ENCODE peak calls at places on chromosomes 11 and 22, in ten cellular contexts. B, Y, K, A, F, Q, D, E, R and I are unnamed samples.

GRCh38 chr11:104534268-104534667 is 364.0 kb downstream of the CASP12 start:
- DNase-seq in R (peak), E (no peak), F (no peak), Q (no peak), Y (peak), D (no peak), A (no peak), K (no peak), B (no peak), I (no peak)

GRCh38 chr11:24755260-24755839 is 258.5 kb downstream of the LUZP2 start:
- DNase-seq in A (no peak), E (no peak), K (no peak), Q (no peak), Y (no peak), D (no peak), R (no peak), F (no peak), B (no peak), I (no peak)

GRCh38 chr11:115439385-115439784 is 64.8 kb downstream of the CADM1 start:
- DNase-seq in R (no peak), D (no peak), E (no peak), K (no peak), Y (no peak), F (no peak), Q (no peak), A (no peak), B (no peak), I (no peak)

GRCh38 chr11:134388590-134388989 is 23.5 kb downstream of the B3GAT1 start:
- DNase-seq in Y (no peak), D (no peak), K (no peak), R (no peak), A (no peak), F (no peak), Q (no peak), B (no peak), E (no peak), I (no peak)

GRCh38 chr11:123122341-123122740 is 60.4 kb upstream of the HSPA8 start:
- DNase-seq in K (no peak), B (no peak), Y (peak), E (no peak), A (no peak), Q (no peak), R (no peak), D (no peak), F (no peak), I (no peak)

GRCh38 chr22:19126309-19126666 is 4.1 kb upstream of the DGCR2 start:
- DNase-seq in A (no peak), R (no peak), E (no peak), Q (no peak), K (no peak), D (no peak), Y (no peak), F (no peak), B (peak), I (no peak)

GRCh38 chr11:11732116-11732515 is 109.7 kb upstream of the USP47 start:
- DNase-seq in D (no peak), K (no peak), F (no peak), E (no peak), A (no peak), Y (peak), B (no peak), Q (no peak), R (no peak), I (no peak)

GRCh38 chr11:14499178-14499559 is 442 bp downstream of the COPB1 start:
- DNase-seq in E (peak), A (peak), R (peak), B (peak), Y (no peak), Q (no peak), D (no peak), K (peak), F (peak), I (no peak)

GRCh38 chr11:64204464-64204989 is 2.0 kb upstream of the FERMT3 start:
- DNase-seq in K (peak), B (peak), R (peak), E (peak), F (peak), Q (peak), A (peak), D (peak), Y (peak), I (peak)

GRCh38 chr11:44727114-44727372 is 281 bp downstream of the TSPAN18 start:
- DNase-seq in A (no peak), R (no peak), Y (no peak), K (peak), E (no peak), D (no peak), B (no peak), Q (no peak), F (no peak), I (peak)

GRCh38 chr11:79486239-79486984 is 45.6 kb upstream of the TENM4 start:
- DNase-seq in B (no peak), A (no peak), D (no peak), R (no peak), Y (no peak), F (no peak), Q (no peak), K (no peak), E (no peak), I (no peak)

GRCh38 chr11:85809191-85809590 is 1.8 kb downstream of the SYTL2 start:
- DNase-seq in R (no peak), B (no peak), Y (no peak), E (peak), F (no peak), D (no peak), A (no peak), Q (peak), K (no peak), I (peak)

GRCh38 chr11:100890779-100891178 is 203.7 kb downstream of the ARHGAP42 start:
- DNase-seq in Q (no peak), B (no peak), D (no peak), R (no peak), Y (peak), A (no peak), K (no peak), F (no peak), E (no peak), I (no peak)

GRCh38 chr11:59380263-59381059 is 21.8 kb downstream of the OR5AN1 start:
- DNase-seq in Y (no peak), A (no peak), K (no peak), R (no peak), D (no peak), Q (no peak), E (no peak), B (no peak), F (no peak), I (no peak)

GRCh38 chr11:62909107-62909894 is 11.9 kb downstream of the CHRM1 start:
- DNase-seq in A (peak), F (peak), B (peak), Y (peak), E (peak), K (no peak), Q (no peak), R (peak), D (peak), I (no peak)

GRCh38 chr22:42283288-42284229 is 13.1 kb upstream of the TCF20 start:
- DNase-seq in Q (peak), F (no peak), R (no peak), Y (no peak), E (peak), D (peak), K (peak), A (peak), B (peak), I (peak)

GRCh38 chr11:65110354-65110861 is 1.3 kb upstream of the TM7SF2 start:
- DNase-seq in R (peak), Y (peak), F (peak), Q (peak), K (peak), B (peak), E (peak), D (peak), A (peak), I (peak)

GRCh38 chr11:86802601-86803051 is 2.3 kb downstream of the PRSS23 start:
- DNase-seq in D (no peak), Y (no peak), K (no peak), E (no peak), R (peak), B (no peak), F (no peak), Q (no peak), A (no peak), I (no peak)

GRCh38 chr11:34266987-34267386 is 90.8 kb downstream of the ABTB2 start:
- DNase-seq in D (no peak), K (no peak), B (no peak), Q (no peak), F (no peak), A (peak), E (no peak), Y (no peak), R (no peak), I (no peak)

GRCh38 chr11:8838248-8838647 is 72.7 kb upstream of the AKIP1 start:
- DNase-seq in A (no peak), R (no peak), F (no peak), E (no peak), Q (no peak), Y (peak), B (no peak), D (no peak), K (no peak), I (no peak)

GRCh38 chr11:130426223-130427048 is 2.0 kb downstream of the ADAMTS8 start:
- DNase-seq in Y (no peak), E (no peak), B (peak), Q (no peak), R (no peak), D (no peak), F (peak), K (no peak), A (no peak), I (no peak)

GRCh38 chr11:1152316-1153104 is 5.2 kb upstream of the MUC5AC start:
- DNase-seq in F (no peak), E (no peak), D (no peak), Q (no peak), K (peak), R (no peak), B (no peak), Y (peak), A (no peak), I (no peak)

GRCh38 chr11:112540261-112540660 is 279.6 kb upstream of the PLET1 start:
- DNase-seq in K (no peak), R (no peak), F (no peak), B (no peak), Y (no peak), E (no peak), A (no peak), D (no peak), Q (no peak), I (no peak)

GRCh38 chr22:38792833-38793232 is 1.1 kb downstream of the DNAL4 start:
- DNase-seq in A (no peak), E (no peak), Y (peak), K (no peak), D (no peak), Q (no peak), F (no peak), B (no peak), R (no peak), I (no peak)

GRCh38 chr22:49257551-49257951 is 570.1 kb downstream of the BRD1 start:
- DNase-seq in R (no peak), A (no peak), Y (no peak), K (no peak), E (peak), F (no peak), D (no peak), Q (no peak), B (no peak), I (no peak)

GRCh38 chr22:19149047-19149883 is 827 bp downstream of the GSC2 start:
- DNase-seq in K (peak), Q (peak), B (no peak), R (no peak), F (no peak), A (no peak), Y (no peak), D (no peak), E (no peak), I (no peak)

GRCh38 chr11:128473631-128474030 is 113.7 kb downstream of the ETS1 start:
- DNase-seq in Q (peak), Y (no peak), R (no peak), K (no peak), F (no peak), E (no peak), A (no peak), B (no peak), D (no peak), I (no peak)

GRCh38 chr11:107799245-107799859 is 59.2 kb downstream of the SLC35F2 start:
- DNase-seq in F (peak), D (peak), K (peak), Q (peak), R (peak), A (peak), Y (peak), E (peak), B (peak), I (peak)

GRCh38 chr22:49112176-49112575 is 715.5 kb downstream of the BRD1 start:
- DNase-seq in Q (no peak), A (no peak), D (no peak), E (no peak), K (no peak), F (no peak), B (no peak), Y (no peak), R (no peak), I (no peak)

DNA sequence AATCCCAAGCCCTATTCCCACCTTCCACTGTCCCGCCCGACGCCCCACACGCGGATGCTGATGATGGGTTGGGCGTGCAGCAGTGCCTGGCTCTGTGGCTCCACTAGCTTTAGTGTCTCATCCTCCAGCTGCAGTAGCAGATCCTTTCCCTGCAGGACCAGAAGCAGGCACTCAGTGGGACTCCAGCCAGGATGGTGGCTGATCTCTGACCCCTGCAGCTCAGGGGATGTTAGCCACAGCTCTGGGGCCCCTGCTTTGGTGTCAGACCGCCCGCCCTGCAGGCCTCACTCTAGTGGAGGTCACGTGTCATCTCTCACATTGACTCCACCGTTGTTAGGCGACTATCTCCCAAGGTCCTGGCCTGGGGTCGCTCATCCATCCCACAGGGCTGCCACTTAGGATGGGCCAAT is 11.8 kb downstream of the SMPD1 start:
- DNase-seq in B (no peak), R (no peak), Q (no peak), F (no peak), E (no peak), Y (no peak), K (no peak), A (no peak), D (no peak), I (peak)
- H3K27ac ChIP-seq in B (no peak), R (no peak), Q (peak), F (no peak), E (no peak), Y (no peak), K (peak), A (no peak), D (no peak), I (peak)

GRCh38 chr22:45731041-45731797 is 59.6 kb downstream of the ATXN10 start:
- DNase-seq in Q (no peak), K (no peak), A (no peak), R (no peak), Y (peak), B (no peak), F (no peak), E (no peak), D (no peak), I (no peak)
- H3K27ac ChIP-seq in Q (no peak), K (no peak), A (no peak), R (no peak), Y (peak), B (no peak), F (no peak), E (no peak), D (no peak), I (no peak)

GRCh38 chr11:75152090-75152489 is 1.2 kb downstream of the SLCO2B1 start:
- DNase-seq in F (no peak), A (no peak), Y (no peak), Q (no peak), K (no peak), R (no peak), B (no peak), E (peak), D (no peak), I (no peak)

GRCh38 chr11:75155570-75156422 is 4.9 kb downstream of the SLCO2B1 start:
- DNase-seq in F (no peak), E (peak), A (no peak), Q (no peak), B (no peak), K (no peak), R (no peak), Y (peak), D (no peak), I (no peak)

GRCh38 chr11:75152651-75153553 is 2.0 kb downstream of the SLCO2B1 start:
- DNase-seq in F (no peak), K (no peak), A (peak), R (no peak), E (no peak), Q (no peak), D (no peak), Y (no peak), B (no peak), I (no peak)

GRCh38 chr11:75158241-75158640 is 7.3 kb downstream of the SLCO2B1 start:
- DNase-seq in E (no peak), B (no peak), R (no peak), K (no peak), F (no peak), Q (no peak), Y (no peak), D (no peak), A (no peak), I (no peak)

DNA sequence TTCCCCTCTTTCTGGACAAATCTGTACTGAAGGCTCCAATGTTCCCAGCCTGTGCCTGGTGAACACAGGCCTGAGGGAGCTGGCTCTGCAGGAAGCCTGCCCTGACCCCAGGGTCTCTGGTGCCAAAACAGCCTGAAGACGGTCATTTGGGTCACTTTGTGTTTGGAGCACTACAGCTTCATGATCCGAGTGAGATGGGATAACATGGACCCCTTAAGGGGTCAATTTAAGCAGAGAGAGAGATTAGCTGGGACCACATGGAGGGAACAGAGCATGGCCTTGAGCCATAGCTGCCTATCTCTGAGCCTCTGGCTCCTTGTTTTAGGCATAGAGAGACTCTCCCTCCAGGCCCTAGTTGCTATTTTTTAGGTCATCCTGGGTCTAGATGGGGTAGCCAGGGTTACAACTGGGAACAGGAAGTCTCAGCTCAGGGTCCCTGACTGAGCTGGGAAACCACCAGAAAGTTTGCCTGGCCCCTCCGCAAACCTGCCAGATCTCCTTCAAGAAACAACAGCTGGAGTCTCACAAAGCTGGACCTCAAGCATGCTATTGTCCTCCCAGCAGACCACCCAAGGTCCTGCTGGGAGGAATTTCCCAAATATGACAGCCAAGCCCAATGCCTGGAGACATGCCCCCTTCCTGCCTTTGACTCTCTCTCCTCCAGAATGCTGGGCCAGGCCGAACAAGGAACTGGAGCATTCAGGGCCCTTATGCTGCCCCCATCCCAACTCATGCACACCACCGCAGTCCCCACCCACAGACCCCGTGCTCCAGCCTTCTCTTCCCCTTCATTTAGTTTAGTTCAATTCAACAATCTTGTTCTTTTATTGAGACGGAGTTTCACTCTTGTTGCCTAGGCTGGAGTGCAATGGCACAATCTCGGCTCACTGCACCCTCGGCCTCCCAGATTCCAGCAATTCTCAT is 4.0 kb downstream of the SLCO2B1 start:
- DNase-seq in F (peak), R (no peak), D (no peak), Q (no peak), K (no peak), Y (no peak), A (peak), E (peak), B (no peak), I (no peak)
- H3K27ac ChIP-seq in F (peak), R (no peak), D (no peak), Q (no peak), K (peak), Y (no peak), A (no peak), E (peak), B (no peak), I (no peak)

GRCh38 chr11:120219157-120219934 is 8.5 kb downstream of the OAF start:
- DNase-seq in F (peak), K (no peak), R (no peak), D (no peak), B (no peak), Q (no peak), A (no peak), Y (no peak), E (no peak), I (no peak)

GRCh38 chr11:120217941-120218694 is 7.3 kb downstream of the OAF start:
- DNase-seq in Q (no peak), E (no peak), A (no peak), Y (no peak), D (no peak), R (no peak), B (no peak), F (no peak), K (no peak), I (no peak)

GRCh38 chr11:120219935-120220746 is 9.3 kb downstream of the OAF start:
- DNase-seq in D (no peak), Q (no peak), A (no peak), R (no peak), F (no peak), E (no peak), K (no peak), B (no peak), Y (no peak), I (no peak)

GRCh38 chr11:120217526-120217925 is 6.7 kb downstream of the OAF start:
- DNase-seq in Y (no peak), Q (no peak), F (no peak), R (no peak), B (no peak), D (no peak), E (no peak), K (no peak), A (no peak), I (no peak)

GRCh38 chr11:120218695-120219033 is 7.8 kb downstream of the OAF start:
- DNase-seq in K (no peak), R (no peak), F (no peak), A (no peak), Q (no peak), E (no peak), D (no peak), Y (no peak), B (no peak), I (no peak)
- H3K27ac ChIP-seq in K (peak), R (no peak), F (peak), A (no peak), Q (no peak), E (no peak), D (no peak), Y (no peak), B (no peak), I (no peak)

GRCh38 chr11:47394322-47395224 is 13.8 kb upstream of the SLC39A13 start:
- DNase-seq in Y (peak), R (no peak), Q (peak), A (peak), K (peak), E (no peak), F (peak), D (no peak), B (peak), I (peak)
- H3K27ac ChIP-seq in Y (peak), R (no peak), Q (peak), A (no peak), K (peak), E (no peak), F (peak), D (no peak), B (peak), I (peak)

DNA sequence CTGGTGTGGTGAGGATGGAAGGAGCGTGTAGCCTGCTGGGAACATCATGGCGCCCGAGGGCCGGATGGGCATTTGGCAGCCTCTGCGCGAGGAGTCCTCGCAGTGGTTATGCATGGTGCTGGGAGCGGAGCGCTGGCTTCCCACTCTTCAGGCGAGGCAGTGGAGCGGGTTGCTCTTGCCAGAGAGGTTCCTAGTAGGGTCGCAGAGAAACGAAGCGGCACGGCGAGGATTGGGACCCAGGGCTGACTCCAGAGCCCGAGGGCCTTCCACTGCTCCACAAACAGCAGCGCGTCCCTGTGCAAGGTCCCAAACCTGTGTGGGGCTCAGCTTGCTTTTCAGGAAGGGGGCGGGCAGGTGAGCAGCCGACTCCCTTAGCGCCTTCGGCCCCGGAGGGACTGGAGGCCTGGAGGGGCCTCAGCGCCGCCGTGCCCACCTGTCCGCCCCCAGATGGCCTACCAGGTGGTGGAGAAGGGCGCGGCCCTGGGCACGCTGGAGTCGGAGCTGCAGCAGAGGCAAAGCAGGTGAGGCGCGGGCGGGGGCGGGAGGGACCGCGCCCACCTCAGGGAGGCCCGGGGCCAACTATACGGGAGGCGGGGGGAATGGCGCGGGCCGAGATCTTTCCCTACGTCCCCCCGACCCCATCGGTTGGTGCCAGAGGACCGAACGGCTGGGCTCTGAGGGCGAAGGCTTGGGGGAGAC is 7.2 kb downstream of the ATG16L2 start:
- DNase-seq in E (no peak), R (no peak), A (no peak), F (peak), K (no peak), B (no peak), Q (no peak), D (no peak), Y (no peak), I (no peak)
- H3K27ac ChIP-seq in E (no peak), R (peak), A (peak), F (peak), K (peak), B (peak), Q (peak), D (no peak), Y (no peak), I (peak)

GRCh38 chr11:69918938-69919650 is 99.9 kb upstream of the FGF3 start:
- DNase-seq in R (peak), F (peak), E (peak), K (peak), Q (peak), D (peak), B (peak), A (peak), Y (peak), I (peak)
- H3K27ac ChIP-seq in R (no peak), F (peak), E (no peak), K (no peak), Q (no peak), D (no peak), B (no peak), A (peak), Y (no peak), I (no peak)